ENCODE peak calls at places on chromosome 4, in ten cellular contexts. P is memory B cell; K is left cardiac atrium; M is tibial artery; L is GM23248; D is CD8-positive, alpha-beta T cell; G is GM13977; F is M059J; H is KG1; Q is activated CD4-positive, alpha-beta memory T cell treated with anti-CD3 and anti-CD28 coated beads for 36 hours. I is an unnamed sample.

GRCh38 chr4:177461606-177462005 is 19.4 kb upstream of the AGA start:
- DNase-seq in P (no peak), K (no peak), M (no peak), L (peak), D (no peak), G (no peak), F (no peak), H (no peak), Q (no peak), I (no peak)

GRCh38 chr4:119135721-119136121 is at the start of gene MYOZ2:
- DNase-seq in P (no peak), K (no peak), M (no peak), L (peak), D (no peak), G (no peak), F (peak), H (no peak), Q (no peak), I (peak)

GRCh38 chr4:184815046-184815877 is 10.5 kb downstream of the ACSL1 start:
- DNase-seq in P (peak), K (peak), M (peak), L (peak), D (no peak), G (peak), F (peak), H (no peak), Q (no peak), I (no peak)

GRCh38 chr4:169270156-169270809 is 473 bp downstream of the SH3RF1 start:
- DNase-seq in P (peak), K (peak), M (peak), L (peak), D (no peak), G (peak), F (peak), H (no peak), Q (peak), I (peak)

GRCh38 chr4:159305129-159305528 is 202.2 kb downstream of the RAPGEF2 start:
- DNase-seq in P (no peak), K (no peak), M (no peak), L (no peak), D (no peak), G (no peak), F (no peak), H (no peak), Q (no peak), I (peak)

GRCh38 chr4:95294291-95294690 is 254.5 kb downstream of the UNC5C start:
- DNase-seq in P (no peak), K (no peak), M (no peak), L (no peak), D (no peak), G (no peak), F (no peak), H (no peak), Q (no peak), I (no peak)

GRCh38 chr4:16437836-16438235 is 211.6 kb upstream of the TAPT1 start:
- DNase-seq in P (no peak), K (no peak), M (no peak), L (peak), D (no peak), G (no peak), F (no peak), H (no peak), Q (no peak), I (no peak)

GRCh38 chr4:186606593-186606992 is 51.2 kb upstream of the MTNR1A start:
- DNase-seq in P (no peak), K (no peak), M (no peak), L (no peak), D (no peak), G (no peak), F (peak), H (no peak), Q (no peak), I (no peak)

GRCh38 chr4:74369860-74370259 is 4.9 kb downstream of the EREG start:
- DNase-seq in P (no peak), K (no peak), M (no peak), L (no peak), D (no peak), G (no peak), F (no peak), H (no peak), Q (no peak), I (no peak)

GRCh38 chr4:38242110-38242509 is 281.9 kb downstream of the PTTG2 start:
- DNase-seq in P (no peak), K (no peak), M (no peak), L (no peak), D (no peak), G (no peak), F (no peak), H (no peak), Q (no peak), I (no peak)

GRCh38 chr4:11722218-11722617 is 293.5 kb upstream of the HS3ST1 start:
- DNase-seq in P (no peak), K (no peak), M (no peak), L (no peak), D (no peak), G (no peak), F (no peak), H (no peak), Q (no peak), I (no peak)

GRCh38 chr4:188971125-188971524 is 831.9 kb downstream of the TRIML1 start:
- DNase-seq in P (no peak), K (no peak), M (no peak), L (peak), D (no peak), G (no peak), F (peak), H (no peak), Q (no peak), I (no peak)

GRCh38 chr4:185657191-185657590 is 121.9 kb upstream of the PDLIM3 start:
- DNase-seq in P (no peak), K (no peak), M (no peak), L (no peak), D (no peak), G (no peak), F (no peak), H (no peak), Q (no peak), I (peak)

GRCh38 chr4:11546391-11547160 is 117.9 kb upstream of the HS3ST1 start:
- DNase-seq in P (no peak), K (no peak), M (no peak), L (no peak), D (no peak), G (no peak), F (no peak), H (no peak), Q (no peak), I (no peak)

GRCh38 chr4:77505275-77505957 is 100.2 kb upstream of the CXCL13 start:
- DNase-seq in P (no peak), K (no peak), M (no peak), L (no peak), D (no peak), G (no peak), F (no peak), H (no peak), Q (no peak), I (no peak)

GRCh38 chr4:48290146-48290772 is 20.6 kb upstream of the TEC start:
- DNase-seq in P (no peak), K (no peak), M (no peak), L (peak), D (no peak), G (peak), F (peak), H (no peak), Q (peak), I (peak)

GRCh38 chr4:56757270-56757746 is 64.2 kb downstream of the SPINK2 start:
- DNase-seq in P (peak), K (no peak), M (peak), L (peak), D (no peak), G (peak), F (peak), H (no peak), Q (peak), I (no peak)

GRCh38 chr4:75189976-75190375 is 257.1 kb downstream of the PARM1 start:
- DNase-seq in P (no peak), K (no peak), M (no peak), L (no peak), D (no peak), G (no peak), F (no peak), H (no peak), Q (no peak), I (no peak)

GRCh38 chr4:181819951-181820350 is 423.3 kb upstream of the TENM3 start:
- DNase-seq in P (no peak), K (peak), M (no peak), L (no peak), D (no peak), G (no peak), F (peak), H (no peak), Q (no peak), I (peak)

GRCh38 chr4:151015458-151016344 is 617 bp upstream of the LRBA start:
- DNase-seq in P (peak), K (peak), M (peak), L (peak), D (peak), G (peak), F (peak), H (no peak), Q (peak), I (peak)

GRCh38 chr4:168183717-168184571 is 91.6 kb downstream of the ANXA10 start:
- DNase-seq in P (no peak), K (no peak), M (no peak), L (peak), D (no peak), G (peak), F (peak), H (peak), Q (no peak), I (no peak)

GRCh38 chr4:26061248-26061986 is 147.4 kb downstream of the SMIM20 start:
- DNase-seq in P (no peak), K (no peak), M (no peak), L (peak), D (no peak), G (peak), F (peak), H (peak), Q (peak), I (no peak)

GRCh38 chr4:185167205-185167604 is 24.1 kb downstream of the SLC25A4 start:
- DNase-seq in P (no peak), K (no peak), M (no peak), L (no peak), D (no peak), G (no peak), F (peak), H (no peak), Q (no peak), I (no peak)

GRCh38 chr4:101357751-101358150 is 10.4 kb upstream of the PPP3CA start:
- DNase-seq in P (no peak), K (no peak), M (no peak), L (peak), D (no peak), G (no peak), F (peak), H (no peak), Q (no peak), I (peak)

GRCh38 chr4:7964890-7965662 is 25.4 kb upstream of the AFAP1 start:
- DNase-seq in P (no peak), K (peak), M (no peak), L (peak), D (no peak), G (no peak), F (no peak), H (no peak), Q (peak), I (no peak)

GRCh38 chr4:82500106-82500738 is 61.6 kb downstream of the TMEM150C start:
- DNase-seq in P (no peak), K (no peak), M (no peak), L (peak), D (no peak), G (no peak), F (no peak), H (no peak), Q (no peak), I (no peak)

GRCh38 chr4:15744016-15744415 is 34.1 kb upstream of the CD38 start:
- DNase-seq in P (no peak), K (no peak), M (no peak), L (peak), D (no peak), G (no peak), F (peak), H (no peak), Q (no peak), I (no peak)

GRCh38 chr4:129085472-129085871 is 7.9 kb downstream of the SCLT1 start:
- DNase-seq in P (no peak), K (no peak), M (no peak), L (no peak), D (no peak), G (no peak), F (no peak), H (no peak), Q (no peak), I (no peak)